ENCODE peak calls at places on chromosomes 4 and X, in ten cellular contexts. X is Caco-2, U is fibroblast of mammary gland, W is left lung, Y is B cell, A is BE2C, B is type B pancreatic cell, K is AG04450, N is H9, Q is GM20000. T is an unnamed sample.

GRCh38 chr4:59339631-59340030 is 1860.5 kb upstream of the ADGRL3 start:
- DNase-seq in K (no peak), N (no peak), Q (no peak), Y (no peak), W (no peak), A (no peak), U (no peak), X (no peak), B (no peak), T (no peak)

GRCh38 chrX:37959212-37960021 is 46.9 kb upstream of the SYTL5 start:
- DNase-seq in Q (no peak), Y (no peak), K (no peak), B (no peak), X (peak), W (no peak), N (no peak), U (no peak), A (no peak), T (no peak)

GRCh38 chr4:62640296-62640695 is 1440.2 kb downstream of the ADGRL3 start:
- DNase-seq in X (no peak), B (no peak), W (no peak), Q (no peak), K (no peak), A (no peak), N (no peak), Y (no peak), U (no peak), T (no peak)

GRCh38 chr4:182089326-182089725 is 153.9 kb upstream of the TENM3 start:
- DNase-seq in W (no peak), K (no peak), N (no peak), B (no peak), U (peak), X (no peak), A (no peak), Q (no peak), Y (no peak), T (no peak)

GRCh38 chr4:147535161-147535560 is 54.3 kb downstream of the EDNRA start:
- DNase-seq in U (no peak), W (no peak), K (no peak), X (peak), A (no peak), Y (no peak), Q (no peak), N (no peak), B (no peak), T (no peak)

GRCh38 chr4:149264093-149264733 is 551.4 kb downstream of the IQCM start:
- DNase-seq in X (peak), K (peak), B (no peak), A (peak), Y (no peak), U (peak), N (peak), W (no peak), Q (peak), T (peak)

GRCh38 chr4:88661724-88662123 is 35.9 kb downstream of the NAP1L5 start:
- DNase-seq in Q (no peak), U (peak), X (no peak), K (peak), N (no peak), A (no peak), B (no peak), Y (no peak), W (no peak), T (no peak)

GRCh38 chr4:54683616-54684346 is 26.0 kb downstream of the KIT start:
- DNase-seq in A (peak), Q (no peak), Y (peak), U (peak), X (no peak), K (no peak), W (no peak), B (no peak), N (peak), T (no peak)

GRCh38 chrX:151679798-151680427 is 15.3 kb upstream of the PRRG3 start:
- DNase-seq in Y (no peak), B (no peak), U (peak), K (no peak), A (no peak), N (no peak), Q (no peak), X (no peak), W (no peak), T (no peak)

GRCh38 chr4:18593297-18594002 is 571.9 kb upstream of the LCORL start:
- DNase-seq in A (peak), Y (peak), U (peak), Q (peak), B (peak), K (peak), W (no peak), X (peak), N (peak), T (peak)

GRCh38 chr4:27056281-27056680 is 195.6 kb downstream of the STIM2 start:
- DNase-seq in N (no peak), W (no peak), A (no peak), U (no peak), Q (no peak), Y (no peak), X (no peak), B (no peak), K (no peak), T (no peak)

GRCh38 chr4:30716158-30716557 is 4.0 kb upstream of the PCDH7 start:
- DNase-seq in K (no peak), Y (no peak), X (no peak), N (no peak), Q (peak), A (no peak), U (peak), W (no peak), B (no peak), T (no peak)

GRCh38 chr4:80184053-80184790 is 13.1 kb upstream of the PRDM8 start:
- DNase-seq in N (peak), X (peak), W (peak), Y (peak), A (peak), K (no peak), B (peak), Q (peak), U (peak), T (peak)

GRCh38 chr4:185999207-185999606 is 69.7 kb upstream of the TLR3 start:
- DNase-seq in K (no peak), Q (no peak), Y (no peak), X (no peak), W (no peak), A (no peak), N (no peak), B (no peak), U (no peak), T (no peak)

GRCh38 chr4:87419578-87420249 is 2.7 kb upstream of the NUDT9 start:
- DNase-seq in N (no peak), W (no peak), Q (no peak), U (no peak), K (no peak), B (no peak), X (no peak), Y (no peak), A (no peak), T (no peak)

GRCh38 chrX:118594697-118595420 is 99.2 kb downstream of the DOCK11 start:
- DNase-seq in W (no peak), Q (no peak), B (no peak), X (no peak), Y (no peak), A (no peak), U (no peak), K (no peak), N (no peak), T (no peak)

GRCh38 chr4:4990857-4991540 is 28.3 kb downstream of the CYTL1 start:
- DNase-seq in Q (no peak), U (peak), K (no peak), X (no peak), Y (no peak), B (no peak), W (no peak), A (peak), N (no peak), T (peak)

GRCh38 chr4:102501176-102501634 is at the start of gene NFKB1:
- DNase-seq in Q (peak), A (no peak), U (peak), K (peak), B (no peak), N (peak), Y (peak), W (peak), X (no peak), T (peak)

GRCh38 chr4:1405636-1406415 is 416 bp downstream of the NKX1-1 start:
- DNase-seq in Q (peak), U (no peak), Y (no peak), A (no peak), K (no peak), W (peak), B (no peak), X (no peak), N (peak), T (no peak)

GRCh38 chr4:169070071-169070894 is 60.2 kb upstream of the CBR4 start:
- DNase-seq in Y (no peak), A (peak), U (peak), B (peak), W (no peak), K (no peak), Q (no peak), N (peak), X (peak), T (peak)

GRCh38 chr4:183011213-183011907 is 87.7 kb upstream of the WWC2 start:
- DNase-seq in N (no peak), A (no peak), K (peak), B (no peak), U (peak), Y (no peak), W (no peak), Q (no peak), X (no peak), T (no peak)

GRCh38 chrX:40470830-40471429 is 109.8 kb upstream of the ATP6AP2 start:
- DNase-seq in K (no peak), X (no peak), W (no peak), Y (no peak), B (no peak), N (peak), U (no peak), Q (no peak), A (no peak), T (no peak)

GRCh38 chrX:134753185-134754008 is 95.1 kb upstream of the PLAC1 start:
- DNase-seq in A (peak), K (no peak), W (no peak), Q (no peak), N (no peak), B (no peak), X (no peak), Y (no peak), U (peak), T (peak)

GRCh38 chrX:104376937-104377336 is 122.2 kb upstream of the ESX1 start:
- DNase-seq in Y (no peak), A (no peak), W (no peak), U (no peak), Q (no peak), X (no peak), B (no peak), K (no peak), N (no peak), T (no peak)

GRCh38 chrX:50838820-50839600 is 25.0 kb upstream of the SHROOM4 start:
- DNase-seq in K (no peak), B (no peak), U (peak), W (no peak), X (no peak), A (no peak), Y (no peak), N (no peak), Q (no peak), T (no peak)

GRCh38 chr4:165327211-165328100 is at the start of gene MSMO1:
- DNase-seq in N (peak), A (peak), B (peak), Q (peak), X (peak), K (peak), U (peak), W (peak), Y (peak), T (peak)

GRCh38 chrX:46576458-46576857 is 2.9 kb downstream of the CHST7 start:
- DNase-seq in A (no peak), B (no peak), N (no peak), W (no peak), U (peak), X (no peak), Y (no peak), Q (no peak), K (no peak), T (no peak)

GRCh38 chrX:5575407-5575806 is 653.3 kb downstream of the NLGN4X start:
- DNase-seq in N (no peak), A (no peak), Q (no peak), K (no peak), W (no peak), Y (no peak), X (no peak), U (no peak), B (no peak), T (no peak)

GRCh38 chr4:152363086-152363485 is 172.8 kb downstream of the FBXW7 start:
- DNase-seq in W (no peak), A (no peak), N (no peak), Q (no peak), B (no peak), Y (no peak), U (peak), K (no peak), X (no peak), T (no peak)

GRCh38 chr4:140309124-140309870 is 64.1 kb upstream of the SCOC start:
- DNase-seq in U (peak), K (no peak), Y (no peak), W (no peak), X (no peak), B (no peak), N (peak), A (no peak), Q (no peak), T (no peak)

GRCh38 chr4:185467101-185467500 is 4.4 kb downstream of the CCDC110 start:
- DNase-seq in A (no peak), N (no peak), U (peak), Y (no peak), W (no peak), K (no peak), B (no peak), X (no peak), Q (no peak), T (no peak)

GRCh38 chrX:53316860-53317237 is 35.5 kb upstream of the IQSEC2 start:
- DNase-seq in Y (no peak), K (no peak), N (no peak), U (no peak), Q (no peak), W (no peak), X (no peak), A (no peak), B (no peak), T (no peak)

GRCh38 chr4:11954093-11954492 is 525.4 kb upstream of the HS3ST1 start:
- DNase-seq in N (no peak), W (no peak), Y (no peak), X (no peak), A (no peak), Q (no peak), U (peak), B (no peak), K (no peak), T (no peak)
- TF ChIP-seq CTCF in N (peak), W (peak), Y (no peak), X (no peak), A (no peak), Q (no peak), U (peak), B (peak), K (no peak), T (no peak)

GRCh38 chrX:66054978-66055377 is 15.1 kb upstream of the VSIG4 start:
- DNase-seq in U (no peak), A (no peak), N (no peak), B (no peak), Q (no peak), Y (no peak), K (no peak), W (no peak), X (no peak), T (no peak)
- TF ChIP-seq CTCF in U (no peak), A (no peak), N (no peak), B (no peak), Q (no peak), Y (no peak), K (no peak), W (no peak), X (no peak), T (no peak)

DNA sequence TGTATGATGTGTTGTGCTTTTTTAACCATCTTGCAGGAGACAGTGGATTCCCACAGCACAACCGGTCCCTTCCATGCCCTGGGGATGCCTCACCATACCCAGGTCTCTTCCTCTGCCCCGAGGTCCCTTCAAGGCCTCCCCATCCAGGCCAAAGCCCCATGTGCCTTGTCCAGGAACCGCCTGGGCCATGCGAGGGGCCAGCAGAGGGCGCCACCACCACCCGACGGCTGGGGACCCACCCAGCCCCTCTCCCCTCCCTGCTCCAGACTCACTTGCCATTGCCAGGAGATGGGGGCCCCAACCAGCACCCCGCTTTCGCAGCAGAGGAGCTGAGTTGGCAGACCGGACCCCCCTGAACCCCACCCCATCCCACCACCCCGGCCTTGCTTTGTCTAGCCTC is 485.5 kb downstream of the TRAM1L1 start:
- DNase-seq in N (peak), Q (no peak), W (peak), B (no peak), Y (no peak), A (peak), U (no peak), K (no peak), X (no peak), T (no peak)
- TF ChIP-seq CTCF in N (peak), Q (no peak), W (no peak), B (peak), Y (no peak), A (peak), U (no peak), K (no peak), X (no peak), T (no peak)

DNA sequence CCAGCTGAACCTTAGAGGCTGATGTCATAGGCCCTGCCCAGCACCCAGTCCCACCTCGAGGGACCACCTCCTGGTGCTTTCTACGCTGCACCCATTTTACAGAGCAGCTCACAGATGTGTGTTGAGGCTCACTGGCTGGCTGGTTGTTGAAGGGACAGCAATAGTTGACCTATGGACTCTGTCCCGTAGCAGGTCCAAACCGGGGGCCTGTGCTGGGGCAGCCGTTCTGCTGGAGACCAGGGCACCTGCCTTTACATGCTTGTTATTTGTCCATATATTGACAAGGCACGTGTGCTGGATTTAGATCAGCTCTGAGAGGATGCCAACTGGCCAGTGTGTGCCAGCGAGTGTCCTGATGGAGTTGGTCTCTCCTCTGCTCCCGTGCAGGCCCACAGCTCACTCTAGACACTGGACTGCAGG is 58.1 kb downstream of the TNIP2 start:
- DNase-seq in Q (no peak), W (no peak), U (no peak), A (no peak), K (no peak), B (no peak), X (no peak), N (no peak), Y (no peak), T (no peak)
- TF ChIP-seq CTCF in Q (no peak), W (no peak), U (no peak), A (no peak), K (no peak), B (no peak), X (no peak), N (no peak), Y (no peak), T (no peak)

GRCh38 chr4:7021930-7022658 is 21.1 kb upstream of the TADA2B start:
- DNase-seq in A (no peak), Q (no peak), N (no peak), W (no peak), K (peak), U (peak), X (peak), B (no peak), Y (no peak), T (peak)
- TF ChIP-seq CTCF in A (no peak), Q (no peak), N (no peak), W (no peak), K (no peak), U (no peak), X (no peak), B (no peak), Y (no peak), T (no peak)

DNA sequence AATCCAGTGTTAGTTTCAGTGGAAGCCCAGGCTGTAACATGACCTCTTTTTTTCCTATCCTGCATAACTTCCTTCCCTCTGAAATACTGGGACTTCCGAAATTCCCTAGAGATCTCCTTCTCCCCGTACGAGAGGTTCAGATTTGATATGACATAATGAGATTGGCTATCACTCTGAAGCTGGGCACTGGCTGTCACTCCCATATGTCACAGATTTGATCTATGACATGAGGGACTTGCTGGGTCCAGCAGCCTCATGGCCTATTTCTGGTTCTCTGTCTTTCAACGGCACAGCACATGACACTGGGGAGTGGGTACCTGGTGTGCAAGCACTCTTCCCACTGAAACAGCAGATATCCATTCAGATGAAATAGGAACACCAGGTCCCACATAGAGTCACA is 36.7 kb downstream of the PF4 start:
- DNase-seq in U (no peak), Y (no peak), K (no peak), B (no peak), X (no peak), W (no peak), A (no peak), N (no peak), Q (no peak), T (no peak)
- TF ChIP-seq CTCF in U (no peak), Y (no peak), K (no peak), B (no peak), X (no peak), W (no peak), A (no peak), N (no peak), Q (no peak), T (no peak)

DNA sequence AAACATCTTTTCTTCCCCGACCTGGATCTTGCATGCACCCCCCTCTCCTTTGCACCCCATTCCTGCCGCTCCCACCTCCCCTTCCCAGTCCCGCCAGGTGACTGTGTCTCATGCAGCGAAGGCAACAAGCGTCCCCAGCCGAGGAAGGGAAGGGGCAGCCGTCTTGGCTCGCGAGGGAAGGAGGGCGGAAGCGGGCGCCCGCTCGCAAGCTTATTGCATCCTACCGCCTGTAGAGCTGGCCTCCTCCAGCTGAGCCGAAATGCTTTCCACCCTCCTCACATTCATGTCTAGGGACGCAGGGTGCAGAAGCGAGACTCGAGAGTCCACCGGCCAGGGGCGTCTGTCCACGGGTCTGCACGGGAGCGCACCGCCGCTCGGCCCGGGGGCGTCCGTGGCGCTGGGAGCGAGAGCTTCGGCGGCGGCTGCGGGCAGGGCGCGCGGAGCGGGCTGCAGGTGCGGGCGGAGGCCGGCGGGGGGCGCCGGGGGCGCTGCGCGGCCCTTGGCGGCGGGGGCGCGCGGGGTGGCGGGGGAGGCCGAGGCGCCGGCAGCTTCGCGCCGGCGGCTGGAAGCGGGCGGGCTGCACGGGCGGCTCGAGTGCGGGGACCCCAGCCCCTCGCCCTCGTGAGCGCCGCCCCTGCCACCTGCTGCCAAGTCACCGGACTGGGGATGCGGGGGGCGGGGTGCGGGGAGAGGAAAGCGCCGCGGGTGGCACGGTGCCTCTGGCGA is at the start of gene KCNIP4:
- DNase-seq in Q (peak), X (no peak), Y (no peak), A (peak), K (no peak), N (peak), W (peak), U (peak), B (peak), T (no peak)
- TF ChIP-seq CTCF in Q (peak), X (no peak), Y (no peak), A (no peak), K (no peak), N (no peak), W (no peak), U (no peak), B (peak), T (no peak)

T was measured in AG09319.